ENCODE peak calls at places on chromosome 21, in ten cellular contexts. Q is astrocyte of the cerebellum; E is endothelial cell; K is cardiac muscle cell; W is GM12864; G is mucosa of descending colon; D is tibial artery; V is CD4-positive, alpha-beta T cell; F is AG09319; B is uterus. P is an unnamed sample.
A peak's percentile ranks its signal among the peaks of the same experiment; 100 is the strongest.

GRCh38 chr21:29299046-29299905 is 554 bp downstream of the BACH1 start:
- DNase-seq in D (peak; percentile 75), Q (no peak), K (peak; percentile 60), F (no peak), G (peak; percentile 81), W (no peak), E (peak; percentile 59), V (peak; percentile 39), B (peak; percentile 55), P (peak; percentile 79)

GRCh38 chr21:44087426-44088400 is 19.5 kb upstream of the PWP2 start:
- DNase-seq in F (no peak), G (no peak), W (no peak), V (no peak), Q (no peak), D (no peak), K (no peak), B (no peak), E (no peak), P (peak; percentile 64)

GRCh38 chr21:15823486-15824150 is 93.8 kb downstream of the USP25 start:
- DNase-seq in Q (no peak), E (no peak), G (no peak), D (no peak), B (no peak), V (no peak), K (no peak), W (no peak), F (no peak), P (no peak)

GRCh38 chr21:34692458-34693020 is 23.7 kb downstream of the CLIC6 start:
- DNase-seq in E (no peak), F (no peak), W (no peak), D (no peak), B (no peak), G (no peak), K (no peak), Q (no peak), V (no peak), P (no peak)

GRCh38 chr21:23021481-23021880 is 2023.3 kb downstream of the NCAM2 start:
- DNase-seq in G (no peak), F (no peak), D (no peak), K (no peak), E (no peak), B (no peak), V (no peak), W (no peak), Q (no peak), P (no peak)

GRCh38 chr21:16533692-16534407 is 804.1 kb downstream of the USP25 start:
- DNase-seq in E (no peak), B (no peak), Q (no peak), F (no peak), G (no peak), V (no peak), D (no peak), W (no peak), K (no peak), P (no peak)

GRCh38 chr21:33542640-33543504 is at the start of gene SON:
- DNase-seq in F (peak; percentile 98), K (peak; percentile 99), D (peak; percentile 100), B (peak; percentile 99), W (peak; percentile 96), V (peak; percentile 97), Q (peak; percentile 98), E (peak; percentile 96), G (peak; percentile 98), P (peak; percentile 95)

GRCh38 chr21:26207021-26207420 is 36.5 kb upstream of the APP start:
- DNase-seq in Q (no peak), K (no peak), D (no peak), W (no peak), G (no peak), E (no peak), B (no peak), F (no peak), V (no peak), P (no peak)

GRCh38 chr21:35611752-35612151 is 448.6 kb downstream of the SETD4 start:
- DNase-seq in W (no peak), E (no peak), D (no peak), Q (no peak), G (no peak), V (no peak), K (no peak), F (no peak), B (no peak), P (no peak)

GRCh38 chr21:35386491-35387079 is 337.5 kb upstream of the RUNX1 start:
- DNase-seq in D (no peak), E (no peak), V (no peak), Q (no peak), B (no peak), G (no peak), W (no peak), K (no peak), F (no peak), P (no peak)

GRCh38 chr21:17925000-17925610 is 105.9 kb upstream of the C21orf91 start:
- DNase-seq in Q (no peak), V (peak; percentile 40), B (peak; percentile 63), K (peak; percentile 69), G (no peak), E (peak; percentile 61), W (peak; percentile 42), D (no peak), F (no peak), P (no peak)

GRCh38 chr21:14072761-14073535 is 137.8 kb downstream of the LIPI start:
- DNase-seq in G (no peak), K (no peak), Q (no peak), V (no peak), F (no peak), D (no peak), W (no peak), E (no peak), B (no peak), P (no peak)

GRCh38 chr21:15772654-15773053 is 42.9 kb downstream of the USP25 start:
- DNase-seq in W (no peak), Q (no peak), E (no peak), B (no peak), K (no peak), D (no peak), G (no peak), F (no peak), V (no peak), P (no peak)

GRCh38 chr21:34881894-34882371 is 167.2 kb downstream of the RUNX1 start:
- DNase-seq in G (no peak), V (no peak), B (no peak), E (no peak), W (no peak), D (no peak), F (no peak), K (peak; percentile 76), Q (no peak), P (no peak)

GRCh38 chr21:36135391-36136094 is 664 bp downstream of the CBR3 start:
- DNase-seq in K (peak; percentile 81), E (peak; percentile 37), Q (peak; percentile 62), V (peak; percentile 40), F (peak; percentile 52), B (peak; percentile 69), D (peak; percentile 91), G (peak; percentile 78), W (no peak), P (peak; percentile 45)

GRCh38 chr21:46207006-46207919 is 21.3 kb downstream of the LSS start:
- DNase-seq in E (no peak), F (no peak), D (peak; percentile 61), G (peak; percentile 19), V (no peak), Q (no peak), W (no peak), B (no peak), K (no peak), P (no peak)
- TF ChIP-seq CTCF in E (no peak), F (no peak), D (no peak), G (no peak), V (no peak), Q (no peak), W (no peak), B (no peak), K (no peak), P (no peak)

DNA sequence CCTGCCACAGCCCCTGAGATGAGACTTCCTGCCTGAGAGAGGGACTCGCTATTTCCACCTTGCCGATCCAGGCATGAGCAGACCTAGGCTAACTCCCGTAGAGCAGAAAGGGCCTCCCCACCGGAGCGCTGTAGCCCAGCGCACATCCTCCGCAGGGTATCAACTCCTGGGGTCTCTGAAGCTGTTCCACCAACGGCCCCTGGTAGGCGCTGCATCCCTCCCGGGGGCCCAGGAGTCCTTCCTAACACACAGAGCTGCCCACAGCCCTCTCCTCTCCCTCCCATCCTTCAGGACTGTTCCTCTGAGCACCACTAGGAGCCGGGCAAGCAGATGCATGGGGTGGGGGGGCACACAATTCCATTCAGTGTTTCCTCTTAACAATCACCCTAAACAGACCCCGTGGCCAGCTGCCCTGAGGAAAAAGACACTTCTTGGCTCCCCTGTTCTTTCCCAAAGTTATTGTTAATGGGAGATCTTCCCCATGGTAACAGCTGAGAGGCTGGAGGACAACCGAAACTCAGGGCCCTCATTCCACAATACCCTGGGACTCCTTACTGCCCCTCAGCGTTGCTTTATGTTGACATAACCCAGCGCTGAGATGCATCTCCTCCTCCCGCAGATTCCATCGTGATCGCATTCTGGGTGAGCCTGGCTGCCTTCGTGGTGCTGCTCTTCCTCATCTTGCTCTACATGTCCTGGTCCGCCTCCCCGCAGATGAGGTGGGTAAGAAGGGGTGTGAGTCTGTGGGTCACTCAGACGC is 7.5 kb downstream of the MRAP start:
- DNase-seq in D (no peak), V (no peak), Q (no peak), K (peak; percentile 22), E (peak; percentile 89), F (no peak), W (no peak), G (no peak), B (no peak), P (no peak)
- TF ChIP-seq CTCF in D (no peak), V (no peak), Q (peak; percentile 44), K (peak; percentile 36), E (peak; percentile 57), F (no peak), W (peak; percentile 16), G (no peak), B (no peak), P (no peak)

DNA sequence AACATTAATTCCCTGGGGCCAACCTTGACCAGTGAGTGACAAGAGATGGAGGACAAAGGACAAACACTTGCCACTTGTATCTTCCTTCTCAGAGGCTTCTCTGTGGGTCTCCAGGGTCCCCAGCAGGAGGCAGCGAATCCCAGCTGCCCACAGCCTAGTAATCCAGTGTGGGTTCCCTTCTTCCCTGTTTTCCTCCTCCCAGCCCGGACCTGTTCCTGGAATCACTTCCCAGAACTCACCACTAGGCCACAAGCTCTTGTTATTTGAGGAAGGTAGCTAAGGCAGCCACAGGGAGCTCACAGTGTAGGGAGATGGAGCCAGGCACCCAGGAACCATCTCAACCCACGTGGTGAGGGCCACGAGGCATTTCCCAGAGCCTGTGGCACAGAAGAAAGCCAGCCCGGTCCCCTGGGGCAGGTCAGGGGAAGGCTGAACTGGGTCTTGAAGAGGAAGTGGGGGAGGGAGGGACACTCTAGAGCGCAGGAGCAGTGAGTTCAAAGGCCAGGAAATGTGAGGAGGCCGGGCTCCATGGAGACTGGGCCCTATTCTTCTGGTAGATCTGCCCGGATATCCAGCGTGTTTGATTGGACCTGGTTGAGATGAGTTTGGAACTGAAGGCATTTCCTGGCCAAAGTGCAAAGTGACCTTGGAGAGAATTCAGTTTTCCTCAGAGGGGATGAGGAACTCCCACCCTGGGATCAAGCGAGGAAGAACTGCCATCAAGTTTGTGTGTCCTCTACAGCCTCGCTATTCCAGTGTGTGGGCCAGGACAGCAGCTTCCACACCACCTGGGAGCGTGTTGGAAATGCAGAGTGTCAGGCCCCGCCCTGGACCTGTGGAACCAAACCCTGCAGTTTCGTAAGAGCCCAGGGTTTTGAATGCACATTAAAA is 20.3 kb upstream of the C2CD2 start:
- DNase-seq in W (no peak), F (no peak), G (no peak), K (peak; percentile 19), Q (no peak), D (no peak), B (peak; percentile 40), E (no peak), V (no peak), P (no peak)
- TF ChIP-seq CTCF in W (no peak), F (no peak), G (no peak), K (peak; percentile 13), Q (no peak), D (no peak), B (no peak), E (peak; percentile 44), V (no peak), P (no peak)

GRCh38 chr21:45874716-45875415 is 106.7 kb upstream of the COL6A1 start:
- DNase-seq in G (peak; percentile 52), K (peak; percentile 97), W (no peak), D (peak; percentile 61), E (no peak), V (no peak), Q (peak; percentile 91), B (peak; percentile 89), F (peak; percentile 92), P (no peak)
- TF ChIP-seq CTCF in G (no peak), K (no peak), W (no peak), D (no peak), E (no peak), V (no peak), Q (no peak), B (no peak), F (no peak), P (no peak)

P was measured in natural killer cell.